ENCODE peak calls at places on chromosomes 11 and 22, in nine cellular contexts. Q is spleen, M is lung, S is cardiac muscle cell, H is upper lobe of right lung, N is fibroblast of pulmonary artery, Z is tibial nerve, Y is D721Med, B is progenitor cell of endocrine pancreas. D is an unnamed sample.

GRCh38 chr22:49968831-49969661 is 8.5 kb downstream of the PIM3 start:
- DNase-seq in Q (peak), M (no peak), S (no peak), H (peak), N (no peak), Z (no peak), Y (no peak), B (no peak), D (peak)

GRCh38 chr22:28983190-28983589 is 78.4 kb downstream of the C22orf31 start:
- DNase-seq in Q (no peak), M (no peak), S (no peak), H (no peak), N (no peak), Z (no peak), Y (no peak), B (no peak), D (no peak)

GRCh38 chr11:92854952-92855351 is 114.5 kb upstream of the MTNR1B start:
- DNase-seq in Q (no peak), M (no peak), S (no peak), H (no peak), N (no peak), Z (no peak), Y (no peak), B (no peak), D (no peak)

GRCh38 chr11:102234779-102235439 is 82.4 kb upstream of the BIRC3 start:
- DNase-seq in Q (no peak), M (no peak), S (no peak), H (no peak), N (no peak), Z (no peak), Y (no peak), B (no peak), D (no peak)

GRCh38 chr11:17798253-17798652 is 63.7 kb downstream of the KCNC1 start:
- DNase-seq in Q (no peak), M (no peak), S (peak), H (no peak), N (no peak), Z (no peak), Y (no peak), B (no peak), D (no peak)

GRCh38 chr11:72643547-72643946 is 30.7 kb downstream of the PDE2A start:
- DNase-seq in Q (no peak), M (no peak), S (no peak), H (no peak), N (peak), Z (no peak), Y (no peak), B (no peak), D (no peak)

GRCh38 chr22:17213976-17214375 is 5.3 kb downstream of the ADA2 start:
- DNase-seq in Q (no peak), M (peak), S (peak), H (peak), N (peak), Z (peak), Y (no peak), B (no peak), D (peak)

GRCh38 chr22:23762866-23763578 is at the start of gene C22orf15:
- DNase-seq in Q (no peak), M (no peak), S (no peak), H (no peak), N (peak), Z (no peak), Y (no peak), B (no peak), D (peak)

GRCh38 chr22:35622132-35622913 is 5.2 kb upstream of the MB start:
- DNase-seq in Q (no peak), M (no peak), S (peak), H (no peak), N (no peak), Z (no peak), Y (no peak), B (no peak), D (no peak)

GRCh38 chr22:20170170-20170569 is 19.3 kb upstream of the CCDC188 start:
- DNase-seq in Q (no peak), M (no peak), S (no peak), H (no peak), N (no peak), Z (no peak), Y (no peak), B (no peak), D (no peak)

GRCh38 chr22:37742374-37743092 is 45.7 kb downstream of the TRIOBP start:
- DNase-seq in Q (no peak), M (no peak), S (no peak), H (no peak), N (peak), Z (peak), Y (no peak), B (no peak), D (no peak)

GRCh38 chr11:96748639-96749370 is 359.0 kb downstream of the JRKL start:
- DNase-seq in Q (no peak), M (no peak), S (no peak), H (no peak), N (peak), Z (no peak), Y (no peak), B (no peak), D (no peak)

GRCh38 chr22:50705851-50706351 is 32.1 kb upstream of the ACR start:
- DNase-seq in Q (peak), M (no peak), S (no peak), H (peak), N (no peak), Z (no peak), Y (no peak), B (no peak), D (no peak)

GRCh38 chr11:46745995-46746394 is 27.0 kb downstream of the F2 start:
- DNase-seq in Q (no peak), M (no peak), S (no peak), H (no peak), N (no peak), Z (no peak), Y (no peak), B (no peak), D (no peak)

GRCh38 chr22:40482886-40483285 is 112.5 kb downstream of the SGSM3 start:
- DNase-seq in Q (no peak), M (no peak), S (no peak), H (no peak), N (no peak), Z (no peak), Y (no peak), B (no peak), D (no peak)

GRCh38 chr11:19243143-19243542 is 2.4 kb upstream of the E2F8 start:
- DNase-seq in Q (no peak), M (no peak), S (no peak), H (no peak), N (no peak), Z (no peak), Y (no peak), B (no peak), D (no peak)

DNA sequence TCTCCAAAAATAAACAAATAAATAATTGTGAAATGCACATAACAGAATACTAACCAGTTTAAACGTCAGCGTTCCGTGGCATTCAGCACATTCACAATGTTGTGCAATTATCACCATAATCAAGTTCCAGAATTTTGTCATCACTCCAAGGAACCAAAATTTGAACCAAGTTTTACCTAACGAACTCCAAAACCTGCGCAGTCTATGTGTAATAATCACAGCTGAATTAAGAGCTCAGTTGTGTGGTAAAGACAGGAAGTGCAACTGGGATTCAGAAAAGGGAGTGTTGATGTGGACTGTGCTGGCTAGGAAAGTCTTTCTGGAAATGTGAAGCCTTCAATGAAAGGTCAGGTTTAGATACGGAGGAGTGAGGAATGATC is 5.4 kb upstream of the MCAM start:
- DNase-seq in Q (no peak), M (no peak), S (no peak), H (no peak), N (no peak), Z (no peak), Y (no peak), B (no peak), D (no peak)
- TF ChIP-seq CTCF in Q (no peak), M (no peak), S (no peak), H (peak), N (peak), Z (peak), Y (no peak), B (no peak), D (no peak)

GRCh38 chr11:5369793-5370192 is 13.8 kb upstream of the OR51M1 start:
- DNase-seq in Q (no peak), M (no peak), S (peak), H (no peak), N (peak), Z (no peak), Y (no peak), B (no peak), D (peak)
- TF ChIP-seq CTCF in Q (no peak), M (no peak), S (peak), H (no peak), N (peak), Z (no peak), Y (no peak), B (peak), D (no peak)

GRCh38 chr11:76230392-76230791 is 24.1 kb upstream of the WNT11 start:
- DNase-seq in Q (no peak), M (no peak), S (no peak), H (no peak), N (no peak), Z (no peak), Y (no peak), B (no peak), D (no peak)
- TF ChIP-seq CTCF in Q (no peak), M (no peak), S (no peak), H (no peak), N (no peak), Z (no peak), Y (no peak), B (no peak), D (no peak)

GRCh38 chr11:22343411-22344032 is 5.3 kb downstream of the SLC17A6 start:
- DNase-seq in Q (no peak), M (no peak), S (peak), H (no peak), N (no peak), Z (no peak), Y (no peak), B (no peak), D (peak)
- TF ChIP-seq CTCF in Q (no peak), M (no peak), S (no peak), H (no peak), N (no peak), Z (no peak), Y (no peak), B (no peak), D (no peak)

DNA sequence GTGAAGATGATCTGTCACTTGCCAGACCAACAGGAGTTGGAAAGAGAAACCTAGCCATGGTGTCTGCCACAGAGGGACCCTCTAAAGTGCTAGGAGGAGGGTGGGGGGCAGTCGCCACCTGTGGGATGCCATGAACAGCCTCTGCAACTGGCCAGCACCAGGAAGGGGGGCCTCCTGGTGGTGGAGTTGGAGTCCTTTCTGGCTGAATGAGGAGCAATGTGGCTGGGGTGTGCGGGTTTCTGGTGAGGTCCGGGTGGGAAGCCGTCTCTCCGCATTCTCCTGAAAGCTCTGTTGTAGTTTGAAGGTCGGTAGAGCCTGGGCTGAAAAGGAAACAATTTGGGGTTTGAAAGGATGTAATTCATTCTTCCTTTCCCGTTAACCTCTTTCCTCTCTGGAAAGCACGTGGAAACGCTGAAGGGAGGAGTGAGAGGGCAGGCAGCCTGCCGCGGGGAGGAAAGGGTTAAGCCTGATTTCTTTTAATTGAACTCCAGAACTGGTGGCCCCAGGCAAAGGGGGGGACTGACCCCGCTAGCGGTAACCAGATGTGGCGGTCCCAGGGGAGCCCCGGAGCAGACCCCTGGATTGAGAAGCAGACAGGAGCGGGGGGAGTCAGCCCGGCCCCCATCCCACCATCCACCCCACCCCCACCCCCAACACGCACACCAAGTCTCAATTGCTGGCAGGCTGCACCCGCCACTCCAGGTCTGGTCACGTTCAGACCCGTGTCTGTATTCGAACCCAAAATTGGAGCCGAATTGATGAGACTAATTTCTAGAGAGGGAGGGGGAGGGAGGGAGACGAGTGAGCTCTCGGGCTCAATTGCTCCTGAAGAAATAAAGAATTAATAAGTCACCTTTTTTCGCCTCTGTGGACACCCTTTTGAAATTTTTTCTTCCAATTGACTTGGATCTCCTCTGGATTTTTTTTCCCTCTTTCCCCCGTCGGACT is 1.8 kb upstream of the FLI1 start:
- DNase-seq in Q (peak), M (no peak), S (no peak), H (no peak), N (no peak), Z (no peak), Y (no peak), B (no peak), D (peak)
- TF ChIP-seq CTCF in Q (peak), M (no peak), S (peak), H (peak), N (peak), Z (no peak), Y (no peak), B (peak), D (peak)

D was measured in endothelial cell.